ENCODE peak calls at places on chromosome 19, in eight cellular contexts. F, C, X, K, B, W, S and A are unnamed samples.
A peak's percentile ranks its signal among the peaks of the same experiment; 100 is the strongest.

GRCh38 chr19:37468961-37469777 is at the start of gene ZNF570:
- DNase-seq in F (no peak), C (peak; percentile 86), X (peak; percentile 56), K (peak; percentile 93), B (peak; percentile 86), W (peak; percentile 91), S (peak; percentile 94), A (peak; percentile 72)

GRCh38 chr19:51702103-51702753 is 9.1 kb downstream of the SPACA6 start:
- DNase-seq in F (peak; percentile 65), C (peak; percentile 54), X (no peak), K (peak; percentile 41), B (peak; percentile 88), W (peak; percentile 58), S (peak; percentile 58), A (peak; percentile 74)

GRCh38 chr19:47608908-47609879 is at the start of gene BICRA:
- DNase-seq in F (peak; percentile 93), C (peak; percentile 84), X (no peak), K (peak; percentile 91), B (peak; percentile 57), W (peak; percentile 83), S (peak; percentile 89), A (peak; percentile 84)

GRCh38 chr19:9009935-9010651 is at the start of gene MUC16:
- DNase-seq in F (no peak), C (no peak), X (no peak), K (no peak), B (no peak), W (no peak), S (no peak), A (no peak)

GRCh38 chr19:21084343-21084742 is 2.3 kb downstream of the ZNF714 start:
- DNase-seq in F (no peak), C (no peak), X (peak; percentile 52), K (peak; percentile 46), B (no peak), W (peak; percentile 38), S (peak; percentile 35), A (no peak)

GRCh38 chr19:7067716-7068115 is 1.8 kb upstream of the ZNF557 start:
- DNase-seq in F (no peak), C (no peak), X (no peak), K (no peak), B (no peak), W (no peak), S (peak; percentile 60), A (no peak)

GRCh38 chr19:57465680-57466381 is 8.9 kb upstream of the VN1R1 start:
- DNase-seq in F (peak; percentile 69), C (peak; percentile 27), X (no peak), K (peak; percentile 66), B (no peak), W (peak; percentile 53), S (no peak), A (peak; percentile 28)

GRCh38 chr19:48926909-48927308 is 6.6 kb upstream of the DHDH start:
- DNase-seq in F (no peak), C (peak; percentile 66), X (peak; percentile 92), K (peak; percentile 60), B (peak; percentile 50), W (peak; percentile 98), S (peak; percentile 93), A (peak; percentile 65)

GRCh38 chr19:39212377-39212742 is 8.3 kb upstream of the SYCN start:
- DNase-seq in F (peak; percentile 67), C (no peak), X (no peak), K (peak; percentile 48), B (no peak), W (peak; percentile 21), S (peak; percentile 16), A (peak; percentile 76)

GRCh38 chr19:56253737-56254136 is 18.8 kb upstream of the EDDM13 start:
- DNase-seq in F (peak; percentile 48), C (no peak), X (no peak), K (peak; percentile 68), B (peak; percentile 15), W (peak; percentile 82), S (peak; percentile 84), A (peak; percentile 44)

GRCh38 chr19:8377598-8377997 is 12.6 kb upstream of the RAB11B start:
- DNase-seq in F (no peak), C (no peak), X (no peak), K (no peak), B (no peak), W (no peak), S (no peak), A (no peak)

GRCh38 chr19:2428027-2428690 is 773 bp upstream of the TIMM13 start:
- DNase-seq in F (peak; percentile 36), C (peak; percentile 53), X (no peak), K (peak; percentile 33), B (no peak), W (no peak), S (peak; percentile 22), A (no peak)

GRCh38 chr19:37779139-37780035 is at the start of gene ZNF573:
- DNase-seq in F (peak; percentile 86), C (peak; percentile 78), X (peak; percentile 65), K (peak; percentile 90), B (peak; percentile 86), W (peak; percentile 93), S (peak; percentile 97), A (peak; percentile 96)

GRCh38 chr19:1411255-1412191 is 4.1 kb downstream of the DAZAP1 start:
- DNase-seq in F (no peak), C (peak; percentile 80), X (no peak), K (peak; percentile 46), B (no peak), W (peak; percentile 41), S (no peak), A (no peak)

GRCh38 chr19:20787766-20788165 is 11.7 kb downstream of the ZNF66 start:
- DNase-seq in F (no peak), C (no peak), X (no peak), K (no peak), B (no peak), W (no peak), S (no peak), A (no peak)

GRCh38 chr19:3443840-3444694 is 36.3 kb downstream of the SMIM24 start:
- DNase-seq in F (no peak), C (peak; percentile 50), X (no peak), K (no peak), B (no peak), W (peak; percentile 50), S (no peak), A (no peak)

GRCh38 chr19:3981736-3982681 is 3.3 kb downstream of the EEF2 start:
- DNase-seq in F (no peak), C (no peak), X (no peak), K (no peak), B (no peak), W (no peak), S (no peak), A (no peak)

GRCh38 chr19:6524326-6524725 is 6.5 kb upstream of the TNFSF9 start:
- DNase-seq in F (no peak), C (no peak), X (no peak), K (no peak), B (no peak), W (no peak), S (no peak), A (no peak)

GRCh38 chr19:7986321-7987083 is 18.9 kb downstream of the ELAVL1 start:
- DNase-seq in F (no peak), C (peak; percentile 58), X (no peak), K (no peak), B (no peak), W (peak; percentile 68), S (peak; percentile 81), A (no peak)

GRCh38 chr19:45492137-45492626 is 4.7 kb downstream of the RTN2 start:
- DNase-seq in F (no peak), C (no peak), X (no peak), K (no peak), B (no peak), W (no peak), S (no peak), A (no peak)
- H3K4me3 ChIP-seq in F (peak overlapping the region; percentile 34), C (peak overlapping the region; percentile 73), X (peak overlapping the region; percentile 63), K (peak overlapping the region; percentile 46), B (peak overlapping the region; percentile 30), W (peak overlapping the region; percentile 66), S (peak overlapping the region; percentile 94), A (no peak overlapping the region)

GRCh38 chr19:45640849-45641273 is 1.7 kb upstream of the EML2 start:
- DNase-seq in F (no peak), C (no peak), X (no peak), K (no peak), B (no peak), W (no peak), S (no peak), A (no peak)
- H3K4me3 ChIP-seq in F (no peak overlapping the region), C (no peak overlapping the region), X (no peak overlapping the region), K (no peak overlapping the region), B (no peak overlapping the region), W (no peak overlapping the region), S (no peak overlapping the region), A (peak overlapping the region; percentile 13)

GRCh38 chr19:23787106-23787505 is 28.4 kb upstream of the ZNF681 start:
- DNase-seq in F (no peak), C (no peak), X (no peak), K (no peak), B (no peak), W (peak; percentile 4), S (no peak), A (no peak)

GRCh38 chr19:23784274-23784673 is 25.6 kb upstream of the ZNF681 start:
- DNase-seq in F (no peak), C (no peak), X (no peak), K (no peak), B (no peak), W (no peak), S (no peak), A (no peak)

GRCh38 chr19:23785982-23786381 is 27.3 kb upstream of the ZNF681 start:
- DNase-seq in F (no peak), C (no peak), X (no peak), K (no peak), B (no peak), W (no peak), S (no peak), A (no peak)

GRCh38 chr19:23779645-23780044 is 21.0 kb upstream of the ZNF681 start:
- DNase-seq in F (no peak), C (no peak), X (no peak), K (no peak), B (no peak), W (no peak), S (no peak), A (no peak)

DNA sequence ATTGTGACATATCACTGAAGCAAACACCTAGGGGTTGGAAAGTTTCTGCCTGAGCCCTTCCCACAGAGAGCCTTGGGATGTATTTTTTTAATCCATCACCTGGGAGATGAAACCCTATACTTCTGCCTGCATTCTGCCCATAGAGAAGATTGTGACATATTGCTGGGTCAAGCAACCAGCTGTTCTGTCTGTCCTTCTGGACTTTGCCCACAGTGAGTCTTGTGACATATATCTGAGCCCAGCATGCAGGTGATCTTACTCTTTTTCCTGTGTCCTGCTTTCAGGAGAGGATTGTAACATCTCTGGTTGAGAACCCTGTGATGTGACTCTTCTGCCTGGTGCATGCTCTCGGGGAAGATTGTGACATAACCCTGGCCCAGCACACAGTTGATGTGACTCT is 24.9 kb upstream of the ZNF681 start:
- DNase-seq in F (no peak), C (no peak), X (no peak), K (no peak), B (no peak), W (no peak), S (no peak), A (no peak)
- H3K4me3 ChIP-seq in F (no peak overlapping the region), C (no peak overlapping the region), X (no peak overlapping the region), K (no peak overlapping the region), B (no peak overlapping the region), W (no peak overlapping the region), S (no peak overlapping the region), A (no peak overlapping the region)

DNA sequence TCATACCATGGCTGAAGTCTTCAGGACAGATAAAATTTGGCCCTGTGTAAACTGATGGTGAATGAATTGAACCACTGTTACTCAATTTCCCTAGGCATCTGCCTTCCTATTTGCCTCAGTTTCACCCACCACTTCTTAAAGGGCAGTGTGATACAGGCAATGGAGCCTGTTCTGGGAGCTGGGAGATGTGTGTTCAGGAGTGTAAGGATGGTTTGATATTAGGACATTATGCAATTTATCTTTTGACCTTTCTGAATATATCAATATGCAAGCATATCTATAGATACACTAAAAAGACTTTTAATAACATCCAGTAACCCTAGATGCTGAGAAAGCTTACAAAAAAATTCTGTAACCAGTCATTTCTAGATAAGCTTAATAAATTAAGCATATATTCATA is 14.6 kb downstream of the IZUMO2 start:
- DNase-seq in F (no peak), C (no peak), X (no peak), K (no peak), B (no peak), W (no peak), S (no peak), A (no peak)
- H3K4me3 ChIP-seq in F (peak overlapping the region; percentile 85), C (peak overlapping the region; percentile 88), X (no peak overlapping the region), K (peak overlapping the region; percentile 66), B (no peak overlapping the region), W (no peak overlapping the region), S (no peak overlapping the region), A (peak overlapping the region; percentile 53)